ENCODE peak calls at places on chromosomes 4 and X, in five cellular contexts. One of them, this sample, is unnamed.

GRCh38 chr4:44487341-44487740 is 38.7 kb upstream of the KCTD8 start:
- DNase-seq in fibroblast of the conjunctiva: no peak
- DNase-seq in sciatic nerve: no peak
- DNase-seq in cerebellum: no peak
- DNase-seq in stimulated activated naive B cell treated with anti-CD40 and anti-IgM and Interleukin-4, amounts not matched to agents 10 μg/mL and 1 μg/mL and 100 μg/mL, for 72 hours: no peak
- DNase-seq in this sample: no peak

GRCh38 chrX:34879876-34880275 is 62.7 kb upstream of the FAM47B start:
- DNase-seq in fibroblast of the conjunctiva: no peak
- DNase-seq in sciatic nerve: no peak
- DNase-seq in cerebellum: no peak
- DNase-seq in stimulated activated naive B cell treated with anti-CD40 and anti-IgM and Interleukin-4, amounts not matched to agents 10 μg/mL and 1 μg/mL and 100 μg/mL, for 72 hours: no peak
- DNase-seq in this sample: no peak

GRCh38 chr4:122836941-122837340 is 10.3 kb downstream of the FGF2 start:
- DNase-seq in fibroblast of the conjunctiva: no peak
- DNase-seq in sciatic nerve: no peak
- DNase-seq in cerebellum: no peak
- DNase-seq in stimulated activated naive B cell treated with anti-CD40 and anti-IgM and Interleukin-4, amounts not matched to agents 10 μg/mL and 1 μg/mL and 100 μg/mL, for 72 hours: no peak
- DNase-seq in this sample: no peak

GRCh38 chrX:32929040-32929439 is 282.3 kb downstream of the DMD start:
- DNase-seq in fibroblast of the conjunctiva: no peak
- DNase-seq in sciatic nerve: no peak
- DNase-seq in cerebellum: no peak
- DNase-seq in stimulated activated naive B cell treated with anti-CD40 and anti-IgM and Interleukin-4, amounts not matched to agents 10 μg/mL and 1 μg/mL and 100 μg/mL, for 72 hours: no peak
- DNase-seq in this sample: no peak

GRCh38 chr4:37389967-37390580 is 145.5 kb downstream of the NWD2 start:
- DNase-seq in fibroblast of the conjunctiva: peak; percentile 17
- DNase-seq in sciatic nerve: no peak
- DNase-seq in cerebellum: no peak
- DNase-seq in stimulated activated naive B cell treated with anti-CD40 and anti-IgM and Interleukin-4, amounts not matched to agents 10 μg/mL and 1 μg/mL and 100 μg/mL, for 72 hours: no peak
- DNase-seq in this sample: peak; percentile 81

GRCh38 chrX:107566603-107567262 is 61.6 kb upstream of the PRPS1 start:
- DNase-seq in fibroblast of the conjunctiva: no peak
- DNase-seq in sciatic nerve: no peak
- DNase-seq in cerebellum: no peak
- DNase-seq in stimulated activated naive B cell treated with anti-CD40 and anti-IgM and Interleukin-4, amounts not matched to agents 10 μg/mL and 1 μg/mL and 100 μg/mL, for 72 hours: no peak
- DNase-seq in this sample: no peak

GRCh38 chrX:599837-600715 is 30.5 kb upstream of the SHOX start:
- DNase-seq in fibroblast of the conjunctiva: no peak
- DNase-seq in sciatic nerve: no peak
- DNase-seq in cerebellum: no peak
- DNase-seq in stimulated activated naive B cell treated with anti-CD40 and anti-IgM and Interleukin-4, amounts not matched to agents 10 μg/mL and 1 μg/mL and 100 μg/mL, for 72 hours: no peak
- DNase-seq in this sample: no peak

GRCh38 chr4:14856076-14856926 is 146.0 kb upstream of the CPEB2 start:
- DNase-seq in fibroblast of the conjunctiva: peak; percentile 97
- DNase-seq in sciatic nerve: peak; percentile 62
- DNase-seq in cerebellum: no peak
- DNase-seq in stimulated activated naive B cell treated with anti-CD40 and anti-IgM and Interleukin-4, amounts not matched to agents 10 μg/mL and 1 μg/mL and 100 μg/mL, for 72 hours: peak; percentile 80
- DNase-seq in this sample: no peak

GRCh38 chr4:154779362-154779947 is 1.6 kb upstream of the RBM46 start:
- DNase-seq in fibroblast of the conjunctiva: peak; percentile 43
- DNase-seq in sciatic nerve: no peak
- DNase-seq in cerebellum: no peak
- DNase-seq in stimulated activated naive B cell treated with anti-CD40 and anti-IgM and Interleukin-4, amounts not matched to agents 10 μg/mL and 1 μg/mL and 100 μg/mL, for 72 hours: no peak
- DNase-seq in this sample: peak; percentile 30

GRCh38 chrX:123425904-123426303 is 241.8 kb downstream of the GRIA3 start:
- DNase-seq in fibroblast of the conjunctiva: peak; percentile 51
- DNase-seq in sciatic nerve: no peak
- DNase-seq in cerebellum: no peak
- DNase-seq in stimulated activated naive B cell treated with anti-CD40 and anti-IgM and Interleukin-4, amounts not matched to agents 10 μg/mL and 1 μg/mL and 100 μg/mL, for 72 hours: no peak
- DNase-seq in this sample: no peak

GRCh38 chrX:19791562-19791961 is 95.8 kb downstream of the SH3KBP1 start:
- DNase-seq in fibroblast of the conjunctiva: no peak
- DNase-seq in sciatic nerve: no peak
- DNase-seq in cerebellum: no peak
- DNase-seq in stimulated activated naive B cell treated with anti-CD40 and anti-IgM and Interleukin-4, amounts not matched to agents 10 μg/mL and 1 μg/mL and 100 μg/mL, for 72 hours: no peak
- DNase-seq in this sample: no peak

GRCh38 chr4:30847157-30847556 is 127.0 kb downstream of the PCDH7 start:
- DNase-seq in fibroblast of the conjunctiva: no peak
- DNase-seq in sciatic nerve: no peak
- DNase-seq in cerebellum: no peak
- DNase-seq in stimulated activated naive B cell treated with anti-CD40 and anti-IgM and Interleukin-4, amounts not matched to agents 10 μg/mL and 1 μg/mL and 100 μg/mL, for 72 hours: no peak
- DNase-seq in this sample: no peak

GRCh38 chr4:158313566-158313965 is 103.3 kb downstream of the TMEM144 start:
- DNase-seq in fibroblast of the conjunctiva: no peak
- DNase-seq in sciatic nerve: no peak
- DNase-seq in cerebellum: no peak
- DNase-seq in stimulated activated naive B cell treated with anti-CD40 and anti-IgM and Interleukin-4, amounts not matched to agents 10 μg/mL and 1 μg/mL and 100 μg/mL, for 72 hours: no peak
- DNase-seq in this sample: no peak

GRCh38 chrX:105502336-105502735 is 281.8 kb upstream of the TEX13A start:
- DNase-seq in fibroblast of the conjunctiva: no peak
- DNase-seq in sciatic nerve: no peak
- DNase-seq in cerebellum: no peak
- DNase-seq in stimulated activated naive B cell treated with anti-CD40 and anti-IgM and Interleukin-4, amounts not matched to agents 10 μg/mL and 1 μg/mL and 100 μg/mL, for 72 hours: no peak
- DNase-seq in this sample: no peak

GRCh38 chr4:121096629-121097028 is 24.3 kb upstream of the NDNF start:
- DNase-seq in fibroblast of the conjunctiva: peak; percentile 41
- DNase-seq in sciatic nerve: no peak
- DNase-seq in cerebellum: no peak
- DNase-seq in stimulated activated naive B cell treated with anti-CD40 and anti-IgM and Interleukin-4, amounts not matched to agents 10 μg/mL and 1 μg/mL and 100 μg/mL, for 72 hours: no peak
- DNase-seq in this sample: peak; percentile 66

GRCh38 chr4:182683666-182684065 is 233.5 kb downstream of the DCTD start:
- DNase-seq in fibroblast of the conjunctiva: no peak
- DNase-seq in sciatic nerve: no peak
- DNase-seq in cerebellum: no peak
- DNase-seq in stimulated activated naive B cell treated with anti-CD40 and anti-IgM and Interleukin-4, amounts not matched to agents 10 μg/mL and 1 μg/mL and 100 μg/mL, for 72 hours: no peak
- DNase-seq in this sample: no peak

GRCh38 chr4:47705326-47705981 is 132.4 kb downstream of the CORIN start:
- DNase-seq in fibroblast of the conjunctiva: peak; percentile 13
- DNase-seq in sciatic nerve: no peak
- DNase-seq in cerebellum: no peak
- DNase-seq in stimulated activated naive B cell treated with anti-CD40 and anti-IgM and Interleukin-4, amounts not matched to agents 10 μg/mL and 1 μg/mL and 100 μg/mL, for 72 hours: no peak
- DNase-seq in this sample: peak; percentile 25

GRCh38 chr4:146585761-146586333 is 52.8 kb upstream of the POU4F2 start:
- DNase-seq in fibroblast of the conjunctiva: peak; percentile 20
- DNase-seq in sciatic nerve: no peak
- DNase-seq in cerebellum: no peak
- DNase-seq in stimulated activated naive B cell treated with anti-CD40 and anti-IgM and Interleukin-4, amounts not matched to agents 10 μg/mL and 1 μg/mL and 100 μg/mL, for 72 hours: no peak
- DNase-seq in this sample: no peak

GRCh38 chrX:56221101-56221500 is 11.1 kb upstream of the KLF8 start:
- DNase-seq in fibroblast of the conjunctiva: no peak
- DNase-seq in sciatic nerve: no peak
- DNase-seq in cerebellum: no peak
- DNase-seq in stimulated activated naive B cell treated with anti-CD40 and anti-IgM and Interleukin-4, amounts not matched to agents 10 μg/mL and 1 μg/mL and 100 μg/mL, for 72 hours: no peak
- DNase-seq in this sample: no peak

GRCh38 chr4:151690884-151691283 is 69.9 kb downstream of the GATB start:
- DNase-seq in fibroblast of the conjunctiva: peak; percentile 10
- DNase-seq in sciatic nerve: no peak
- DNase-seq in cerebellum: peak; percentile 78
- DNase-seq in stimulated activated naive B cell treated with anti-CD40 and anti-IgM and Interleukin-4, amounts not matched to agents 10 μg/mL and 1 μg/mL and 100 μg/mL, for 72 hours: no peak
- DNase-seq in this sample: no peak

GRCh38 chr4:41655177-41655576 is 93.3 kb downstream of the PHOX2B start:
- DNase-seq in fibroblast of the conjunctiva: no peak
- DNase-seq in sciatic nerve: no peak
- DNase-seq in cerebellum: no peak
- DNase-seq in stimulated activated naive B cell treated with anti-CD40 and anti-IgM and Interleukin-4, amounts not matched to agents 10 μg/mL and 1 μg/mL and 100 μg/mL, for 72 hours: no peak
- DNase-seq in this sample: no peak

GRCh38 chr4:138972956-138973819 is 42.4 kb upstream of the NOCT start:
- DNase-seq in fibroblast of the conjunctiva: no peak
- DNase-seq in sciatic nerve: no peak
- DNase-seq in cerebellum: no peak
- DNase-seq in stimulated activated naive B cell treated with anti-CD40 and anti-IgM and Interleukin-4, amounts not matched to agents 10 μg/mL and 1 μg/mL and 100 μg/mL, for 72 hours: no peak
- DNase-seq in this sample: no peak

GRCh38 chr4:28918871-28919270 is 1801.3 kb upstream of the PCDH7 start:
- DNase-seq in fibroblast of the conjunctiva: no peak
- DNase-seq in sciatic nerve: no peak
- DNase-seq in cerebellum: no peak
- DNase-seq in stimulated activated naive B cell treated with anti-CD40 and anti-IgM and Interleukin-4, amounts not matched to agents 10 μg/mL and 1 μg/mL and 100 μg/mL, for 72 hours: no peak
- DNase-seq in this sample: no peak

GRCh38 chr4:166312166-166312565 is 439.1 kb downstream of the TLL1 start:
- DNase-seq in fibroblast of the conjunctiva: no peak
- DNase-seq in sciatic nerve: no peak
- DNase-seq in cerebellum: no peak
- DNase-seq in stimulated activated naive B cell treated with anti-CD40 and anti-IgM and Interleukin-4, amounts not matched to agents 10 μg/mL and 1 μg/mL and 100 μg/mL, for 72 hours: no peak
- DNase-seq in this sample: no peak

GRCh38 chr4:66906314-66906713 is 639.0 kb downstream of the CENPC start:
- DNase-seq in fibroblast of the conjunctiva: no peak
- DNase-seq in sciatic nerve: no peak
- DNase-seq in cerebellum: no peak
- DNase-seq in stimulated activated naive B cell treated with anti-CD40 and anti-IgM and Interleukin-4, amounts not matched to agents 10 μg/mL and 1 μg/mL and 100 μg/mL, for 72 hours: no peak
- DNase-seq in this sample: no peak

GRCh38 chr4:159003420-159004253 is 99.2 kb upstream of the RAPGEF2 start:
- DNase-seq in fibroblast of the conjunctiva: no peak
- DNase-seq in sciatic nerve: no peak
- DNase-seq in cerebellum: no peak
- DNase-seq in stimulated activated naive B cell treated with anti-CD40 and anti-IgM and Interleukin-4, amounts not matched to agents 10 μg/mL and 1 μg/mL and 100 μg/mL, for 72 hours: no peak
- DNase-seq in this sample: no peak

GRCh38 chrX:139544591-139544990 is 14.1 kb downstream of the F9 start:
- DNase-seq in fibroblast of the conjunctiva: no peak
- DNase-seq in sciatic nerve: no peak
- DNase-seq in cerebellum: no peak
- DNase-seq in stimulated activated naive B cell treated with anti-CD40 and anti-IgM and Interleukin-4, amounts not matched to agents 10 μg/mL and 1 μg/mL and 100 μg/mL, for 72 hours: no peak
- DNase-seq in this sample: no peak

GRCh38 chr4:53321151-53321987 is 44.5 kb downstream of the SCFD2 start:
- DNase-seq in fibroblast of the conjunctiva: peak; percentile 54
- DNase-seq in sciatic nerve: no peak
- DNase-seq in cerebellum: no peak
- DNase-seq in stimulated activated naive B cell treated with anti-CD40 and anti-IgM and Interleukin-4, amounts not matched to agents 10 μg/mL and 1 μg/mL and 100 μg/mL, for 72 hours: no peak
- DNase-seq in this sample: no peak

GRCh38 chr4:168451744-168452394 is 28.4 kb downstream of the DDX60L start:
- DNase-seq in fibroblast of the conjunctiva: peak; percentile 23
- DNase-seq in sciatic nerve: no peak
- DNase-seq in cerebellum: no peak
- DNase-seq in stimulated activated naive B cell treated with anti-CD40 and anti-IgM and Interleukin-4, amounts not matched to agents 10 μg/mL and 1 μg/mL and 100 μg/mL, for 72 hours: no peak
- DNase-seq in this sample: no peak

GRCh38 chr4:55545681-55546632 is 752 bp downstream of the CLOCK start:
- DNase-seq in fibroblast of the conjunctiva: peak; percentile 45
- DNase-seq in sciatic nerve: peak; percentile 88
- DNase-seq in cerebellum: peak; percentile 83
- DNase-seq in stimulated activated naive B cell treated with anti-CD40 and anti-IgM and Interleukin-4, amounts not matched to agents 10 μg/mL and 1 μg/mL and 100 μg/mL, for 72 hours: peak; percentile 75
- DNase-seq in this sample: peak; percentile 76

GRCh38 chr4:65968873-65969272 is 298.6 kb upstream of the EPHA5 start:
- DNase-seq in fibroblast of the conjunctiva: no peak
- DNase-seq in sciatic nerve: no peak
- DNase-seq in cerebellum: no peak
- DNase-seq in stimulated activated naive B cell treated with anti-CD40 and anti-IgM and Interleukin-4, amounts not matched to agents 10 μg/mL and 1 μg/mL and 100 μg/mL, for 72 hours: no peak
- DNase-seq in this sample: no peak

GRCh38 chr4:56871357-56871993 is 36.2 kb upstream of the REST start:
- DNase-seq in fibroblast of the conjunctiva: peak; percentile 37
- DNase-seq in sciatic nerve: no peak
- DNase-seq in cerebellum: no peak
- DNase-seq in stimulated activated naive B cell treated with anti-CD40 and anti-IgM and Interleukin-4, amounts not matched to agents 10 μg/mL and 1 μg/mL and 100 μg/mL, for 72 hours: peak; percentile 17
- DNase-seq in this sample: no peak

GRCh38 chr4:6749340-6750171 is 33.0 kb upstream of the KIAA0232 start:
- DNase-seq in fibroblast of the conjunctiva: no peak
- DNase-seq in sciatic nerve: peak; percentile 82
- DNase-seq in cerebellum: no peak
- DNase-seq in stimulated activated naive B cell treated with anti-CD40 and anti-IgM and Interleukin-4, amounts not matched to agents 10 μg/mL and 1 μg/mL and 100 μg/mL, for 72 hours: no peak
- DNase-seq in this sample: no peak

GRCh38 chr4:92566284-92566683 is 262.5 kb downstream of the GRID2 start:
- DNase-seq in fibroblast of the conjunctiva: no peak
- DNase-seq in sciatic nerve: no peak
- DNase-seq in cerebellum: no peak
- DNase-seq in stimulated activated naive B cell treated with anti-CD40 and anti-IgM and Interleukin-4, amounts not matched to agents 10 μg/mL and 1 μg/mL and 100 μg/mL, for 72 hours: no peak
- DNase-seq in this sample: no peak

GRCh38 chr4:174214102-174214878 is 69.2 kb downstream of the FBXO8 start:
- DNase-seq in fibroblast of the conjunctiva: no peak
- DNase-seq in sciatic nerve: no peak
- DNase-seq in cerebellum: no peak
- DNase-seq in stimulated activated naive B cell treated with anti-CD40 and anti-IgM and Interleukin-4, amounts not matched to agents 10 μg/mL and 1 μg/mL and 100 μg/mL, for 72 hours: no peak
- DNase-seq in this sample: no peak

GRCh38 chrX:22126311-22126710 is 94.2 kb downstream of the PHEX start:
- DNase-seq in fibroblast of the conjunctiva: no peak
- DNase-seq in sciatic nerve: no peak
- DNase-seq in cerebellum: no peak
- DNase-seq in stimulated activated naive B cell treated with anti-CD40 and anti-IgM and Interleukin-4, amounts not matched to agents 10 μg/mL and 1 μg/mL and 100 μg/mL, for 72 hours: no peak
- DNase-seq in this sample: no peak

GRCh38 chr4:100257567-100257966 is 67.3 kb upstream of the DDIT4L start:
- DNase-seq in fibroblast of the conjunctiva: no peak
- DNase-seq in sciatic nerve: no peak
- DNase-seq in cerebellum: no peak
- DNase-seq in stimulated activated naive B cell treated with anti-CD40 and anti-IgM and Interleukin-4, amounts not matched to agents 10 μg/mL and 1 μg/mL and 100 μg/mL, for 72 hours: no peak
- DNase-seq in this sample: no peak

GRCh38 chr4:104494822-104495559 is at the start of gene CXXC4:
- DNase-seq in fibroblast of the conjunctiva: no peak
- DNase-seq in sciatic nerve: peak; percentile 79
- DNase-seq in cerebellum: peak; percentile 51
- DNase-seq in stimulated activated naive B cell treated with anti-CD40 and anti-IgM and Interleukin-4, amounts not matched to agents 10 μg/mL and 1 μg/mL and 100 μg/mL, for 72 hours: no peak
- DNase-seq in this sample: peak; percentile 88